ENCODE peak calls at places on chromosome 17, in four cellular contexts. E is type B pancreatic cell, T is substantia nigra, B is fibroblast of the aortic adventitia. U is an unnamed sample.
A peak's percentile ranks its signal among the peaks of the same experiment; 100 is the strongest.

GRCh38 chr17:31144427-31144826 is 49.6 kb downstream of the NF1 start:
- DNase-seq in E (no peak), T (no peak), B (no peak), U (no peak)

GRCh38 chr17:64498308-64499203 is 1.7 kb upstream of the POLG2 start:
- DNase-seq in E (no peak), T (no peak), B (no peak), U (no peak)

GRCh38 chr17:50102164-50102991 is 7.2 kb downstream of the PDK2 start:
- DNase-seq in E (no peak), T (peak; percentile 68), B (no peak), U (no peak)

GRCh38 chr17:62676231-62676943 is 48.9 kb downstream of the MRC2 start:
- DNase-seq in E (no peak), T (no peak), B (no peak), U (no peak)

GRCh38 chr17:56694825-56695224 is 101.3 kb downstream of the NOG start:
- DNase-seq in E (no peak), T (no peak), B (no peak), U (no peak)

GRCh38 chr17:58336456-58337094 is 8.0 kb upstream of the TSPOAP1 start:
- DNase-seq in E (no peak), T (no peak), B (peak; percentile 43), U (no peak)

GRCh38 chr17:39677581-39678339 is 9.5 kb downstream of the PNMT start:
- DNase-seq in E (no peak), T (peak; percentile 59), B (peak; percentile 11), U (no peak)

GRCh38 chr17:30961213-30962188 is 9.3 kb upstream of the RNF135 start:
- DNase-seq in E (no peak), T (no peak), B (peak; percentile 29), U (no peak)

GRCh38 chr17:52235416-52235960 is 77.0 kb upstream of the CA10 start:
- DNase-seq in E (no peak), T (no peak), B (no peak), U (no peak)

GRCh38 chr17:16013943-16014407 is 14.4 kb downstream of the TTC19 start:
- DNase-seq in E (no peak), T (no peak), B (peak; percentile 82), U (no peak)

GRCh38 chr17:81911277-81911961 is at the start of gene PCYT2:
- DNase-seq in E (peak; percentile 95), T (peak; percentile 90), B (peak; percentile 77), U (peak; percentile 80)

GRCh38 chr17:41581366-41582060 is 5.2 kb downstream of the KRT14 start:
- DNase-seq in E (no peak), T (no peak), B (no peak), U (no peak)

GRCh38 chr17:52751051-52751450 is 592.5 kb upstream of the CA10 start:
- DNase-seq in E (no peak), T (no peak), B (no peak), U (no peak)

GRCh38 chr17:80671039-80671822 is 126.6 kb downstream of the RPTOR start:
- DNase-seq in E (no peak), T (no peak), B (no peak), U (no peak)

GRCh38 chr17:14459955-14460354 is 159.1 kb downstream of the HS3ST3B1 start:
- DNase-seq in E (no peak), T (no peak), B (no peak), U (no peak)

GRCh38 chr17:28925912-28926365 is 23.1 kb upstream of the DHRS13 start:
- DNase-seq in E (no peak), T (no peak), B (peak; percentile 74), U (no peak)

GRCh38 chr17:43952724-43953666 is 745 bp downstream of the PYY start:
- DNase-seq in E (no peak), T (no peak), B (no peak), U (no peak)

GRCh38 chr17:28712037-28712704 is 483 bp upstream of the PROCA1 start:
- DNase-seq in E (no peak), T (no peak), B (no peak), U (no peak)

GRCh38 chr17:76270770-76271668 is 5.9 kb downstream of the UBALD2 start:
- DNase-seq in E (no peak), T (no peak), B (no peak), U (no peak)

GRCh38 chr17:58282442-58282841 is 1.7 kb upstream of the MPO start:
- DNase-seq in E (no peak), T (no peak), B (no peak), U (no peak)

GRCh38 chr17:17685775-17686291 is 4.6 kb downstream of the RAI1 start:
- DNase-seq in E (no peak), T (no peak), B (peak; percentile 79), U (no peak)

GRCh38 chr17:2406903-2407790 is 6.3 kb upstream of the MNT start:
- DNase-seq in E (no peak), T (no peak), B (peak; percentile 85), U (no peak)

GRCh38 chr17:76048711-76049110 is 21.6 kb upstream of the EVPL start:
- DNase-seq in E (no peak), T (no peak), B (no peak), U (no peak)

GRCh38 chr17:75240394-75241142 is 20.8 kb downstream of the GGA3 start:
- DNase-seq in E (no peak), T (peak; percentile 27), B (peak; percentile 68), U (no peak)

GRCh38 chr17:7328840-7329359 is at the start of gene NEURL4:
- DNase-seq in E (no peak), T (peak; percentile 64), B (no peak), U (no peak)

GRCh38 chr17:66749217-66749832 is 85.6 kb upstream of the CACNG5 start:
- DNase-seq in E (no peak), T (no peak), B (no peak), U (no peak)

GRCh38 chr17:33929181-33929724 is 325.8 kb upstream of the CCL2 start:
- DNase-seq in E (no peak), T (no peak), B (no peak), U (no peak)

GRCh38 chr17:309361-309888 is 43.2 kb downstream of the RPH3AL start:
- DNase-seq in E (no peak), T (no peak), B (no peak), U (no peak)

GRCh38 chr17:35864853-35865252 is 3.8 kb downstream of the HEATR9 start:
- DNase-seq in E (no peak), T (no peak), B (no peak), U (no peak)

U was measured in C1 segment of cervical spinal cord.